ENCODE peak calls at places on chromosomes 2 and 18, in five cellular contexts. M, Q, R, A and I are unnamed samples.

GRCh38 chr2:26942543-26943295 is 27.7 kb upstream of the MAPRE3 start:
- DNase-seq in M (peak; percentile 72), Q (peak; percentile 42), R (peak; percentile 50), A (peak; percentile 66), I (no peak)

GRCh38 chr18:34991561-34991960 is 49.7 kb upstream of the MAPRE2 start:
- DNase-seq in M (no peak), Q (no peak), R (no peak), A (no peak), I (no peak)

GRCh38 chr2:238216651-238217184 is 13.2 kb upstream of the ILKAP start:
- DNase-seq in M (no peak), Q (no peak), R (no peak), A (no peak), I (no peak)

GRCh38 chr2:207230261-207231105 is 64.7 kb upstream of the KLF7 start:
- DNase-seq in M (no peak), Q (no peak), R (peak; percentile 26), A (no peak), I (no peak)

GRCh38 chr2:101597347-101597944 is 100.1 kb upstream of the MAP4K4 start:
- DNase-seq in M (no peak), Q (no peak), R (no peak), A (no peak), I (no peak)

GRCh38 chr18:76823166-76823539 is 796 bp downstream of the ZNF236 start:
- DNase-seq in M (no peak), Q (no peak), R (no peak), A (peak; percentile 20), I (no peak)

GRCh38 chr2:135797497-135798274 is 39.3 kb downstream of the LCT start:
- DNase-seq in M (peak; percentile 78), Q (peak; percentile 40), R (peak; percentile 54), A (peak; percentile 79), I (peak; percentile 92)

GRCh38 chr2:106341666-106342065 is 126.5 kb downstream of the RGPD3 start:
- DNase-seq in M (no peak), Q (no peak), R (no peak), A (no peak), I (peak; percentile 77)

GRCh38 chr2:104078431-104079157 is 775.3 kb upstream of the POU3F3 start:
- DNase-seq in M (no peak), Q (no peak), R (no peak), A (no peak), I (no peak)

GRCh38 chr2:159710601-159711180 is 1.6 kb upstream of the MARCHF7 start:
- DNase-seq in M (no peak), Q (no peak), R (no peak), A (no peak), I (no peak)

GRCh38 chr2:105118960-105119359 is 81.1 kb downstream of the MRPS9 start:
- DNase-seq in M (no peak), Q (no peak), R (no peak), A (no peak), I (no peak)

GRCh38 chr2:88074854-88075292 is 7.2 kb downstream of the SMYD1 start:
- DNase-seq in M (no peak), Q (no peak), R (no peak), A (no peak), I (no peak)

GRCh38 chr2:170923799-170924198 is 5.3 kb upstream of the GORASP2 start:
- DNase-seq in M (no peak), Q (no peak), R (no peak), A (no peak), I (no peak)

GRCh38 chr2:10410716-10411437 is 37.2 kb downstream of the ODC1 start:
- DNase-seq in M (no peak), Q (no peak), R (no peak), A (no peak), I (no peak)

GRCh38 chr2:24972315-24972958 is 682 bp upstream of the DNAJC27 start:
- DNase-seq in M (no peak), Q (peak; percentile 25), R (peak; percentile 12), A (peak; percentile 42), I (no peak)

GRCh38 chr2:65800998-65801397 is 368.6 kb upstream of the SPRED2 start:
- DNase-seq in M (peak; percentile 59), Q (no peak), R (peak; percentile 28), A (peak; percentile 10), I (peak; percentile 34)

GRCh38 chr2:226799976-226800940 is 638 bp upstream of the IRS1 start:
- DNase-seq in M (peak; percentile 32), Q (peak; percentile 20), R (no peak), A (peak; percentile 33), I (no peak)

GRCh38 chr18:47794725-47795447 is 135.6 kb downstream of the SMAD2 start:
- DNase-seq in M (no peak), Q (no peak), R (no peak), A (no peak), I (no peak)

GRCh38 chr2:216366777-216367465 is 5.4 kb downstream of the MARCHF4 start:
- DNase-seq in M (no peak), Q (no peak), R (no peak), A (no peak), I (no peak)

DNA sequence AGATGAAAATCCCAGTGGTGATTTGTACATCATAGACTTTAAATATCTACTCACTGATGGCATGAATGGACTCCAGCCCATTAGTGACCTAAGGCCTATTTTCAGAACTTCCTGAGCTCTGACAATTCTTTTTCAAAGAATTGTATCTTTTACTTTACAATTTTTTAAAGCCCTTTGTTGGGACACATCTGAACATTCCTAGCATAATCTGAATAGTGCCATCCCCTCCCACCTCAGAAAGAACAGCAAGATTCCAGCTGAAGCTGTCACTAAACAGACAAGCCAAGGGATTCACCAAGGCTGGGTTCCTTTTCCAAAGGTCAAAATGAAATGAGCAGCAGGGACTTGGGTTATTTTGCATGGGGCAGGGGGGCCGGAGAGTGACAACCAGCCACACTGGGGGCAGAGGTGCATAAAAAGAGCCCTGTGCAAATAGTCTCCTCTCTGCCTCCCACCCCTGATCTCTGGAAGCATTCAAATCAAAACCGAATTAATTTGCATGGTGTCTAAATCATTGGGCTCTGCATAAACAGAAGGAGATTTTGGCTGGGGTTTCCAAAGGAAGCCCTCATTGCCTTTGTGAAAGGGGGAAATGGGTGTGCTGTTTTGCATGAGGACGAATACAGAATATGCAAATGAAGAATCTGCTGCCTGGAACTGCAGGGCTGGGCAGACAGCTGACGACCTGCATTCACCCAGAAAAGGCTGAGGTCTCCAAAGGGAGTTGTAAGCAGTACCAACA is 17.2 kb downstream of the EPHA4 start:
- DNase-seq in M (no peak), Q (no peak), R (no peak), A (no peak), I (no peak)
- TF ChIP-seq POLR2AphosphoS5 in M (no peak), Q (no peak), R (no peak), A (no peak), I (no peak)

DNA sequence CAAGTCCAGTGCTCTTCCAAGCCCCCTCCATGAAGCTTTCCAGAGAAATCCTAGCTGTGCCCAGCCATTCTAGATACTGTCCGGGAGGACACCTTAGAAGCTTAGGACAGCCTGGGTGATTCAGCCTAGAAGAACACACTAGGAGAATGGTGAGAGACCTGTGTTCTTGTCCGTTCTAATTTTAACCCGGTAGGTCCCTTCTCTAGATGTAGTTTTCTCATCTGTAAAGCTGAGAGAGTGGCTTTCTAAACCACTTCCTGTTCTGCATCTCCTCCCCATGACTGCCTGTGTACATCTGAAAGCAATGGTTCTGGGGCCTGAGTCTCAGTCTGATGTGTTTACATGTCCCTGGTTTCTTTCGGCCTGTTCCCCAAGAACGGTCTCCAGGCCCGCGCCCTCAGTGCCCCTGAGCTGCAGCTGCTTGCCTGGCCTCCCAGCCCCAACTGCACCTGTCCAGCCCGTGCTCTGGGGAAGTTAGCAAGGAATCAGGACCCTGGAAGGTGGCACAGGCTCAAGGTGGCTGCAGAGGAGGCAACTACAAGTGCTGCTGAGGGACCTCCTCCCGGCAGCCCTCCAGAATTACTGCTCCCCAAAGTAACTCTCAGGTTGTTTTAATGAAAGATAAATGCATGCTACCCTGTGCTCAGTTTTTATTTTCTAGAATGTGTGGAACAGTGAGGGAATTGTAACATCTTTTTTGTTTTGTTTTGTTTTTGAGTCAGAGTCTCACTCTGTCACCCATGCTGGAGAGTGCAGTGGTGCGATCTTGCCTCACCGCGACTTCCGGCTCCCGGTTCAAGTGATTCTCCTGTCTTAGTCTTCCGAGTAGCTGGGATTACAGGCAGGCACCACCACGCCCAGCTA is 105.9 kb downstream of the LBH start:
- DNase-seq in M (no peak), Q (no peak), R (no peak), A (peak; percentile 57), I (no peak)
- TF ChIP-seq POLR2A in M (no peak), Q (no peak), R (no peak), A (no peak), I (no peak)

GRCh38 chr2:192669505-192670082 is 474.9 kb upstream of the TMEFF2 start:
- DNase-seq in M (no peak), Q (no peak), R (no peak), A (no peak), I (no peak)
- H3K4me3 ChIP-seq in M (no peak overlapping the region), Q (no peak overlapping the region), R (no peak overlapping the region), A (no peak overlapping the region), I (no peak overlapping the region)

DNA sequence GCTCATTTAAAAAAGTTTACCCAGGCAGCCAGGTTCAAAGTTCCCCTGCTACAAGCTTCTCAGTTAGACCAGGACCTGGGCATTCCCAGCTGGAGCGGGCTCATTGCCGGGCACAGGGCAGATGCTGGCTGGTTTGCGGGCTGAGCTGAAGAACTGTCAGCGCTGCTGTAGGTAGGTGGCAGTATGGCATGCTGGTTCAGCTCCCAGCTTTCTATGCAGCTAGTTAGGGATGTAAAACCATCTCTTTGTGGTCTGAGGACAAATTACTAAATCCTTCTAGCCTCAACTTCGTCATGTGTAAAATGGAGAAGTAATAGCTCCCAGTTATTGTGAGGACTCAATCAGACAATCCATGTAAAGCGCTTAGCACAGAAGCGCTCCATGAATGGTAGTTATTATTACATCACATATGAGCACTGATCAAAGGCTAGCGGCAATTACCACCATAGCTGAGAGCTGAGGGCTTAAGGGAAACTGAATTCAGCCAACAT is 2.4 kb upstream of the LDLRAD4 start:
- DNase-seq in M (peak; percentile 81), Q (peak; percentile 81), R (peak; percentile 31), A (peak; percentile 90), I (no peak)
- TF ChIP-seq POLR2AphosphoS5 in M (peak; percentile 29), Q (peak; percentile 46), R (no peak), A (peak; percentile 35), I (peak; percentile 32)